ENCODE peak calls at places on chromosomes 2 and 18, in five cellular contexts. L, K, V, O and G are unnamed samples.

GRCh38 chr2:73106791-73107190 is 6.0 kb downstream of the RAB11FIP5 start:
- DNase-seq in L (no peak), K (no peak), V (no peak), O (no peak), G (no peak)

GRCh38 chr18:21689736-21690135 is 14.8 kb downstream of the ABHD3 start:
- DNase-seq in L (no peak), K (no peak), V (no peak), O (no peak), G (no peak)

GRCh38 chr18:13260927-13261471 is 42.4 kb downstream of the LDLRAD4 start:
- DNase-seq in L (no peak), K (no peak), V (no peak), O (no peak), G (no peak)

GRCh38 chr2:14673351-14673875 is 40.9 kb downstream of the LRATD1 start:
- DNase-seq in L (no peak), K (no peak), V (no peak), O (no peak), G (no peak)

GRCh38 chr2:112481050-112481527 is 867 bp upstream of the TTL start:
- DNase-seq in L (peak; percentile 89), K (peak; percentile 68), V (peak; percentile 79), O (peak; percentile 84), G (peak; percentile 85)

GRCh38 chr2:202135111-202135874 is 62.2 kb downstream of the KIAA2012 start:
- DNase-seq in L (no peak), K (peak; percentile 91), V (peak; percentile 100), O (peak; percentile 72), G (peak; percentile 70)

GRCh38 chr18:73842795-73843394 is 304.7 kb downstream of the FBXO15 start:
- DNase-seq in L (peak; percentile 19), K (no peak), V (peak; percentile 65), O (peak; percentile 45), G (no peak)

GRCh38 chr18:25650201-25650941 is 298.4 kb upstream of the ZNF521 start:
- DNase-seq in L (no peak), K (no peak), V (peak; percentile 97), O (no peak), G (no peak)

GRCh38 chr2:59425292-59425691 is 1128.2 kb downstream of the BCL11A start:
- DNase-seq in L (peak; percentile 7), K (no peak), V (no peak), O (no peak), G (no peak)

GRCh38 chr2:133651861-133652260 is 83.6 kb upstream of the NCKAP5 start:
- DNase-seq in L (no peak), K (no peak), V (no peak), O (no peak), G (no peak)

GRCh38 chr2:231017250-231017636 is 20.1 kb upstream of the C2orf72 start:
- DNase-seq in L (no peak), K (no peak), V (no peak), O (no peak), G (no peak)

GRCh38 chr2:130728007-130728454 is 839 bp upstream of the GPR148 start:
- DNase-seq in L (no peak), K (no peak), V (no peak), O (peak; percentile 51), G (no peak)

GRCh38 chr18:48566588-48566987 is 27.8 kb downstream of the CTIF start:
- DNase-seq in L (no peak), K (no peak), V (no peak), O (no peak), G (no peak)

DNA sequence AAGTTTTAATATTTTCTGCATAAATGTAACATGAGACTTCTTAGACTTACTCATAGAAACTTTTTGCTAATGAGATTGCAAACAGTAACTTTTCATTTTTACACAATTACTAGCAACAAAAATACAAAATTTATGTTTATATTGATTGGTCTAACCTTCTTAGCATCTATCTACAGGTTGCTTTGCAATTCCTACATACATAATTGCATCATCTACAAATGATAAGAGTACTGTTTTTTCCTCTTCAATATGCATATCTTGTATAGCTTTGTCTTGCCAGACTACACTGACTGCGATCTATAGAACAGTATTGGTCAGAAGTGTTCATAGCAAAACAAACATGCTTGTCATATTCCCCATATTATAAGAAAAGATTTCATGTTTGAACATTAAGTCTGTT is 88.0 kb downstream of the ATAD2B start:
- DNase-seq in L (no peak), K (no peak), V (no peak), O (no peak), G (no peak)
- H3K9me3 ChIP-seq in L (no peaks in the 10 kb centered on the region), K (no peaks in the 10 kb centered on the region), V (no peaks in the 10 kb centered on the region), O (no peaks in the 10 kb centered on the region), G (no peaks in the 10 kb centered on the region)

GRCh38 chr2:110679337-110679707 is 1.5 kb upstream of the BUB1 start:
- DNase-seq in L (no peak), K (peak; percentile 24), V (no peak), O (no peak), G (no peak)

GRCh38 chr2:110677080-110677479 is 783 bp downstream of the BUB1 start:
- DNase-seq in L (no peak), K (no peak), V (no peak), O (no peak), G (no peak)

GRCh38 chr2:110679865-110680264 is 2.0 kb upstream of the BUB1 start:
- DNase-seq in L (no peak), K (no peak), V (no peak), O (no peak), G (no peak)

GRCh38 chr2:110677530-110678456 is at the start of gene BUB1:
- DNase-seq in L (peak; percentile 89), K (peak; percentile 97), V (peak; percentile 95), O (peak; percentile 98), G (peak; percentile 98)

GRCh38 chr2:110678457-110679336 is 834 bp upstream of the BUB1 start:
- DNase-seq in L (peak; percentile 21), K (peak; percentile 34), V (peak; percentile 17), O (peak; percentile 27), G (peak; percentile 31)
- TF ChIP-seq POLR2A in L (no peak), K (no peak), V (no peak), O (no peak), G (no peak)

DNA sequence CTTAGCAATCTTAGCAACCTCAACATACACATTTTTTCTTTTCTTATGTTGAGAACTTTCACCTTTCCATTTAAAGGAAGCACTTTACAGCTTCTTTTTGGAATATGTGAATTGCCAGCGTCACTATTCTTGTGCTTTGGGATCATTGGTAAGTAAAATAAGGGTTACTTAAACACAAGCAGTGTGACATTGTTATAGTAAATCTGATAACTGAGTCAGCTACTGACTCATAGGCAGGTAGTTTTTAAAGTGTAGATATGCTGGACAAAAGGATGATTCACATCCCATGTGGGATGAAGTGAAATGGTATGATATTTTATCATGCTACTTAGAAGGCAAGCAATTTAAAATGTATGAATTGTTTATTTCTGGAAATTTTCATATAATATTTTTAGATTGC is 637.2 kb downstream of the DCDC2C start:
- DNase-seq in L (no peak), K (no peak), V (no peak), O (no peak), G (no peak)
- H3K9me3 ChIP-seq in L (peaks cover 8% of the 10 kb centered on the region), K (no peaks in the 10 kb centered on the region), V (peaks cover 9% of the 10 kb centered on the region), O (no peaks in the 10 kb centered on the region), G (no peaks in the 10 kb centered on the region)

GRCh38 chr2:84906108-84906899 is 848 bp downstream of the TMSB10 start:
- DNase-seq in L (no peak), K (peak; percentile 35), V (no peak), O (peak; percentile 59), G (no peak)

GRCh38 chr2:84904717-84905174 is 710 bp upstream of the TMSB10 start:
- DNase-seq in L (no peak), K (peak; percentile 88), V (peak; percentile 55), O (peak; percentile 83), G (peak; percentile 92)

GRCh38 chr2:84905181-84906107 is at the start of gene TMSB10:
- DNase-seq in L (peak; percentile 82), K (peak; percentile 91), V (peak; percentile 80), O (peak; percentile 89), G (peak; percentile 92)

GRCh38 chr2:84908948-84909713 is 3.7 kb downstream of the TMSB10 start:
- DNase-seq in L (no peak), K (no peak), V (no peak), O (no peak), G (no peak)

GRCh38 chr2:84906900-84907714 is 1.7 kb downstream of the TMSB10 start:
- DNase-seq in L (peak; percentile 93), K (peak; percentile 53), V (peak; percentile 75), O (no peak), G (peak; percentile 77)
- TF ChIP-seq POLR2A in L (peak; percentile 65), K (no peak), V (peak; percentile 45), O (no peak), G (no peak)

GRCh38 chr2:63054812-63055509 is 4.3 kb downstream of the OTX1 start:
- DNase-seq in L (no peak), K (no peak), V (no peak), O (no peak), G (no peak)
- H3K9me3 ChIP-seq in L (no peaks in the 10 kb centered on the region), K (no peaks in the 10 kb centered on the region), V (peaks cover 35% of the 10 kb centered on the region), O (peaks cover 21% of the 10 kb centered on the region), G (peaks cover 4% of the 10 kb centered on the region)